ENCODE peak calls at places on chromosomes 1 and 21, in ten cellular contexts. One of them, this sample, is unnamed.

GRCh38 chr1:151864411-151864810 is 10.9 kb upstream of the THEM5 start:
- ATAC-seq in body of pancreas: no peak
- ATAC-seq in right lobe of liver: peak
- ATAC-seq in heart left ventricle: peak
- ATAC-seq in HepG2: peak
- ATAC-seq in A549: peak
- ATAC-seq in HCT116: no peak
- ATAC-seq in IMR-90: no peak
- ATAC-seq in K562: no peak
- ATAC-seq in GM12878: no peak
- ATAC-seq in this sample: no peak

GRCh38 chr1:233664254-233664653 is 50.3 kb downstream of the KCNK1 start:
- ATAC-seq in body of pancreas: no peak
- ATAC-seq in right lobe of liver: no peak
- ATAC-seq in heart left ventricle: no peak
- ATAC-seq in HepG2: no peak
- ATAC-seq in A549: no peak
- ATAC-seq in HCT116: no peak
- ATAC-seq in IMR-90: no peak
- ATAC-seq in K562: no peak
- ATAC-seq in GM12878: no peak
- ATAC-seq in this sample: no peak

GRCh38 chr21:32308696-32309095 is 10.0 kb downstream of the MRAP start:
- ATAC-seq in body of pancreas: no peak
- ATAC-seq in right lobe of liver: no peak
- ATAC-seq in heart left ventricle: no peak
- ATAC-seq in HepG2: no peak
- ATAC-seq in A549: no peak
- ATAC-seq in HCT116: no peak
- ATAC-seq in IMR-90: no peak
- ATAC-seq in K562: no peak
- ATAC-seq in GM12878: no peak
- ATAC-seq in this sample: no peak

GRCh38 chr1:212916395-212917133 is 33.8 kb upstream of the VASH2 start:
- ATAC-seq in body of pancreas: peak
- ATAC-seq in right lobe of liver: peak
- ATAC-seq in heart left ventricle: peak
- ATAC-seq in HepG2: peak
- ATAC-seq in A549: no peak
- ATAC-seq in HCT116: peak
- ATAC-seq in IMR-90: peak
- ATAC-seq in K562: peak
- ATAC-seq in GM12878: peak
- ATAC-seq in this sample: peak

GRCh38 chr21:42493109-42494060 is 2.6 kb downstream of the RSPH1 start:
- ATAC-seq in body of pancreas: no peak
- ATAC-seq in right lobe of liver: no peak
- ATAC-seq in heart left ventricle: no peak
- ATAC-seq in HepG2: no peak
- ATAC-seq in A549: no peak
- ATAC-seq in HCT116: no peak
- ATAC-seq in IMR-90: no peak
- ATAC-seq in K562: no peak
- ATAC-seq in GM12878: no peak
- ATAC-seq in this sample: no peak

GRCh38 chr1:116988248-116988647 is 13.3 kb upstream of the CD101 start:
- ATAC-seq in body of pancreas: peak
- ATAC-seq in right lobe of liver: no peak
- ATAC-seq in heart left ventricle: peak
- ATAC-seq in HepG2: no peak
- ATAC-seq in A549: no peak
- ATAC-seq in HCT116: no peak
- ATAC-seq in IMR-90: no peak
- ATAC-seq in K562: no peak
- ATAC-seq in GM12878: no peak
- ATAC-seq in this sample: peak

GRCh38 chr1:4045397-4046010 is 145.4 kb upstream of the C1orf174 start:
- ATAC-seq in body of pancreas: no peak
- ATAC-seq in right lobe of liver: no peak
- ATAC-seq in heart left ventricle: no peak
- ATAC-seq in HepG2: no peak
- ATAC-seq in A549: no peak
- ATAC-seq in HCT116: no peak
- ATAC-seq in IMR-90: no peak
- ATAC-seq in K562: no peak
- ATAC-seq in GM12878: no peak
- ATAC-seq in this sample: no peak

GRCh38 chr1:234978397-234979291 is 150.0 kb downstream of the TOMM20 start:
- ATAC-seq in body of pancreas: no peak
- ATAC-seq in right lobe of liver: peak
- ATAC-seq in heart left ventricle: peak
- ATAC-seq in HepG2: peak
- ATAC-seq in A549: peak
- ATAC-seq in HCT116: peak
- ATAC-seq in IMR-90: peak
- ATAC-seq in K562: peak
- ATAC-seq in GM12878: peak
- ATAC-seq in this sample: peak

GRCh38 chr1:54543729-54544496 is 4.1 kb upstream of the ACOT11 start:
- ATAC-seq in body of pancreas: no peak
- ATAC-seq in right lobe of liver: no peak
- ATAC-seq in heart left ventricle: no peak
- ATAC-seq in HepG2: no peak
- ATAC-seq in A549: no peak
- ATAC-seq in HCT116: no peak
- ATAC-seq in IMR-90: no peak
- ATAC-seq in K562: no peak
- ATAC-seq in GM12878: no peak
- ATAC-seq in this sample: no peak

GRCh38 chr1:12620142-12620865 is 2.3 kb upstream of the DHRS3 start:
- ATAC-seq in body of pancreas: no peak
- ATAC-seq in right lobe of liver: no peak
- ATAC-seq in heart left ventricle: no peak
- ATAC-seq in HepG2: no peak
- ATAC-seq in A549: no peak
- ATAC-seq in HCT116: no peak
- ATAC-seq in IMR-90: no peak
- ATAC-seq in K562: no peak
- ATAC-seq in GM12878: peak
- ATAC-seq in this sample: no peak

GRCh38 chr1:15727866-15728534 is 8.1 kb upstream of the SLC25A34 start:
- ATAC-seq in body of pancreas: no peak
- ATAC-seq in right lobe of liver: no peak
- ATAC-seq in heart left ventricle: peak
- ATAC-seq in HepG2: no peak
- ATAC-seq in A549: no peak
- ATAC-seq in HCT116: no peak
- ATAC-seq in IMR-90: no peak
- ATAC-seq in K562: peak
- ATAC-seq in GM12878: no peak
- ATAC-seq in this sample: no peak

GRCh38 chr1:17874665-17875064 is 119.5 kb downstream of the ACTL8 start:
- ATAC-seq in body of pancreas: no peak
- ATAC-seq in right lobe of liver: no peak
- ATAC-seq in heart left ventricle: no peak
- ATAC-seq in HepG2: no peak
- ATAC-seq in A549: peak
- ATAC-seq in HCT116: peak
- ATAC-seq in IMR-90: peak
- ATAC-seq in K562: no peak
- ATAC-seq in GM12878: no peak
- ATAC-seq in this sample: no peak

GRCh38 chr21:41147096-41147978 is 20.6 kb upstream of the BACE2 start:
- ATAC-seq in body of pancreas: no peak
- ATAC-seq in right lobe of liver: no peak
- ATAC-seq in heart left ventricle: no peak
- ATAC-seq in HepG2: peak
- ATAC-seq in A549: no peak
- ATAC-seq in HCT116: peak
- ATAC-seq in IMR-90: no peak
- ATAC-seq in K562: peak
- ATAC-seq in GM12878: no peak
- ATAC-seq in this sample: no peak

GRCh38 chr1:53025034-53025777 is 36.8 kb upstream of the PODN start:
- ATAC-seq in body of pancreas: peak
- ATAC-seq in right lobe of liver: peak
- ATAC-seq in heart left ventricle: peak
- ATAC-seq in HepG2: peak
- ATAC-seq in A549: no peak
- ATAC-seq in HCT116: no peak
- ATAC-seq in IMR-90: peak
- ATAC-seq in K562: no peak
- ATAC-seq in GM12878: no peak
- ATAC-seq in this sample: peak
- H3K4me3 ChIP-seq in body of pancreas: no peak
- H3K4me3 ChIP-seq in right lobe of liver: no peak
- H3K4me3 ChIP-seq in heart left ventricle: no peak
- H3K4me3 ChIP-seq in HepG2: no peak
- H3K4me3 ChIP-seq in A549: no peak
- H3K4me3 ChIP-seq in HCT116: no peak
- H3K4me3 ChIP-seq in IMR-90: no peak
- H3K4me3 ChIP-seq in K562: no peak
- H3K4me3 ChIP-seq in GM12878: no peak
- H3K4me3 ChIP-seq in this sample: no peak

GRCh38 chr1:164557270-164557669 is 1.7 kb upstream of the PBX1 start:
- ATAC-seq in body of pancreas: peak
- ATAC-seq in right lobe of liver: peak
- ATAC-seq in heart left ventricle: no peak
- ATAC-seq in HepG2: no peak
- ATAC-seq in A549: no peak
- ATAC-seq in HCT116: no peak
- ATAC-seq in IMR-90: no peak
- ATAC-seq in K562: no peak
- ATAC-seq in GM12878: no peak
- ATAC-seq in this sample: no peak

GRCh38 chr1:164560076-164560475 is 1.1 kb downstream of the PBX1 start:
- ATAC-seq in body of pancreas: no peak
- ATAC-seq in right lobe of liver: no peak
- ATAC-seq in heart left ventricle: no peak
- ATAC-seq in HepG2: no peak
- ATAC-seq in A549: no peak
- ATAC-seq in HCT116: no peak
- ATAC-seq in IMR-90: no peak
- ATAC-seq in K562: no peak
- ATAC-seq in GM12878: no peak
- ATAC-seq in this sample: no peak

GRCh38 chr1:164560504-164560903 is 1.5 kb downstream of the PBX1 start:
- ATAC-seq in body of pancreas: no peak
- ATAC-seq in right lobe of liver: no peak
- ATAC-seq in heart left ventricle: no peak
- ATAC-seq in HepG2: no peak
- ATAC-seq in A549: no peak
- ATAC-seq in HCT116: no peak
- ATAC-seq in IMR-90: no peak
- ATAC-seq in K562: no peak
- ATAC-seq in GM12878: no peak
- ATAC-seq in this sample: no peak

GRCh38 chr1:164559342-164560070 is 522 bp downstream of the PBX1 start:
- ATAC-seq in body of pancreas: no peak
- ATAC-seq in right lobe of liver: peak
- ATAC-seq in heart left ventricle: peak
- ATAC-seq in HepG2: peak
- ATAC-seq in A549: peak
- ATAC-seq in HCT116: no peak
- ATAC-seq in IMR-90: peak
- ATAC-seq in K562: no peak
- ATAC-seq in GM12878: no peak
- ATAC-seq in this sample: no peak

DNA sequence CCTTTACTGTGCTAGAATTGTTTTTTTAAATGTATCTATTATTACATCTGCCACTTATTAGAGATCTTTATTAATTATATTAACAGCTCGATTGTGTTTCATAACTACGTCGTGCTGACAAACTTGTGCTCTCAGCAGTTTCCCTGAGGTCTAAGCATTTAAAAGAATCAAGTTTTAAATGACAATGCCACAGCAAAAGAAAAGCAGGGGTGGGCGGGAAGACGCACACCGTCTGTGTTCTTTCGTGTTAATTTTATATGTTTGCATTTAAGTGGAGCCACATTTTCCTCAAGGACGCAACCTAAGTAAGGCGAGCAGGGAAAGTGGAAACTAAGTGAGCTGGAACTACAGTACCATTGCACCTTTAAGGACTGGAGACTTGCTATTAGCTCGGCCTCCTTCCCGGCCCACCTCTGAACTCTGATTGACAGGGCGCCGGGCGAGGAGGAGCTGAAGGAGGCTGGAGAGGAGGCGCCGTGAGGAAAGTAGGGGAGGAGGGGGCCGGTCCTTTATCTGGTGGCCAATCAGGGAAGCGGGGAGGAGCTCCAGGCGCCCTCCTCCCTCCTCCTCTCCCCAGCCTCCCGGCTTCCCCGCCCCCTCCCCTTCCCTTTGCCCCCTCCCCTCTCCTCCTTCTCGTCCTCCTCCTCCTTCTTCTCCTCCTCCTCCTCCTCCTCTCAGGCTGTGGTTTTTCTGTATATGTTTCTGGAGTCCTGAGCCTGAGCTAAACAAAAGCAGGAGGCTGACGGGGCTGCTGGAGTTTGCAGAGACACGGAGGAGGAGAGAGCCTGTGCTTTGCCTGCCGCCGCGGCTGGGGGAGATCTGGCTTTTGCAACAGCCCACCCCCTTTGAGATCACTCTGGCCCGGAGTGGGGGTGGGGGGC is at the start of gene PBX1:
- ATAC-seq in body of pancreas: peak
- ATAC-seq in right lobe of liver: peak
- ATAC-seq in heart left ventricle: peak
- ATAC-seq in HepG2: peak
- ATAC-seq in A549: peak
- ATAC-seq in HCT116: peak
- ATAC-seq in IMR-90: peak
- ATAC-seq in K562: peak
- ATAC-seq in GM12878: peak
- ATAC-seq in this sample: peak
- TF ChIP-seq POLR2A in body of pancreas: peak
- TF ChIP-seq POLR2A in right lobe of liver: peak
- TF ChIP-seq POLR2A in heart left ventricle: peak
- TF ChIP-seq POLR2A in HepG2: no peak
- TF ChIP-seq POLR2A in A549: peak
- TF ChIP-seq POLR2A in HCT116: peak
- TF ChIP-seq POLR2A in IMR-90: peak
- TF ChIP-seq POLR2A in K562: no peak
- TF ChIP-seq POLR2A in GM12878: no peak
- TF ChIP-seq POLR2A in this sample: peak

GRCh38 chr1:208184993-208185703 is 59.0 kb downstream of the PLXNA2 start:
- ATAC-seq in body of pancreas: no peak
- ATAC-seq in right lobe of liver: no peak
- ATAC-seq in heart left ventricle: no peak
- ATAC-seq in HepG2: no peak
- ATAC-seq in A549: peak
- ATAC-seq in HCT116: no peak
- ATAC-seq in IMR-90: peak
- ATAC-seq in K562: no peak
- ATAC-seq in GM12878: no peak
- ATAC-seq in this sample: peak
- H3K4me3 ChIP-seq in body of pancreas: no peak
- H3K4me3 ChIP-seq in right lobe of liver: no peak
- H3K4me3 ChIP-seq in heart left ventricle: no peak
- H3K4me3 ChIP-seq in HepG2: no peak
- H3K4me3 ChIP-seq in A549: no peak
- H3K4me3 ChIP-seq in HCT116: no peak
- H3K4me3 ChIP-seq in IMR-90: no peak
- H3K4me3 ChIP-seq in K562: no peak
- H3K4me3 ChIP-seq in GM12878: no peak
- H3K4me3 ChIP-seq in this sample: no peak

GRCh38 chr1:231013391-231014015 is 26.6 kb downstream of the FAM89A start:
- ATAC-seq in body of pancreas: no peak
- ATAC-seq in right lobe of liver: no peak
- ATAC-seq in heart left ventricle: no peak
- ATAC-seq in HepG2: no peak
- ATAC-seq in A549: no peak
- ATAC-seq in HCT116: no peak
- ATAC-seq in IMR-90: no peak
- ATAC-seq in K562: no peak
- ATAC-seq in GM12878: no peak
- ATAC-seq in this sample: no peak
- TF ChIP-seq POLR2A in body of pancreas: no peak
- TF ChIP-seq POLR2A in right lobe of liver: no peak
- TF ChIP-seq POLR2A in heart left ventricle: no peak
- TF ChIP-seq POLR2A in HepG2: no peak
- TF ChIP-seq POLR2A in A549: no peak
- TF ChIP-seq POLR2A in HCT116: no peak
- TF ChIP-seq POLR2A in IMR-90: no peak
- TF ChIP-seq POLR2A in K562: no peak
- TF ChIP-seq POLR2A in GM12878: no peak
- TF ChIP-seq POLR2A in this sample: no peak